ENCODE peak calls at places on chromosomes 13 and 19, in nine cellular contexts. T is PC-3; F is HepG2; Q is lower lobe of right lung; Z is lung; J is psoas muscle; W is pancreas; I is heart right ventricle; R is CD4-positive, CD25-positive, alpha-beta regulatory T cell. O is an unnamed sample. For H3K36me3, the result is how much of the 10 kb centered on the place peaks cover.

GRCh38 chr13:21289475-21289874 is 113.0 kb downstream of the MRPL57 start:
- ATAC-seq in T (no peak), F (no peak), Q (no peak), Z (no peak), J (no peak), W (no peak), I (no peak), R (no peak), O (no peak)

GRCh38 chr13:108911807-108912206 is 282.4 kb downstream of the MYO16 start:
- ATAC-seq in T (no peak), F (no peak), Q (peak), Z (no peak), J (no peak), W (no peak), I (no peak), R (no peak), O (no peak)

GRCh38 chr19:4713384-4713951 is 10.2 kb downstream of the DPP9 start:
- ATAC-seq in T (peak), F (no peak), Q (peak), Z (peak), J (peak), W (peak), I (peak), R (no peak), O (peak)

GRCh38 chr13:94031609-94032008 is 447.9 kb downstream of the DCT start:
- ATAC-seq in T (no peak), F (no peak), Q (no peak), Z (no peak), J (no peak), W (no peak), I (peak), R (no peak), O (no peak)

GRCh38 chr19:42542791-42543190 is 14.5 kb upstream of the CEACAM1 start:
- ATAC-seq in T (no peak), F (peak), Q (no peak), Z (no peak), J (no peak), W (no peak), I (no peak), R (no peak), O (no peak)

GRCh38 chr19:45528149-45528743 is 21.0 kb downstream of the VASP start:
- ATAC-seq in T (peak), F (no peak), Q (peak), Z (no peak), J (no peak), W (peak), I (peak), R (no peak), O (no peak)

GRCh38 chr13:20359335-20359734 is 127.2 kb upstream of the GJB6 start:
- ATAC-seq in T (peak), F (peak), Q (peak), Z (no peak), J (no peak), W (no peak), I (peak), R (no peak), O (no peak)

GRCh38 chr13:45918597-45918996 is 67.0 kb upstream of the SIAH3 start:
- ATAC-seq in T (no peak), F (no peak), Q (no peak), Z (no peak), J (no peak), W (no peak), I (no peak), R (no peak), O (no peak)

GRCh38 chr13:40801255-40802217 is 12.1 kb downstream of the SLC25A15 start:
- ATAC-seq in T (no peak), F (peak), Q (no peak), Z (no peak), J (no peak), W (peak), I (no peak), R (no peak), O (no peak)

GRCh38 chr13:40800559-40800958 is 11.1 kb downstream of the SLC25A15 start:
- ATAC-seq in T (no peak), F (no peak), Q (no peak), Z (no peak), J (no peak), W (peak), I (no peak), R (no peak), O (no peak)

GRCh38 chr13:40806241-40806640 is 16.8 kb downstream of the SLC25A15 start:
- ATAC-seq in T (no peak), F (no peak), Q (no peak), Z (no peak), J (no peak), W (no peak), I (no peak), R (no peak), O (no peak)

GRCh38 chr13:40799508-40799907 is 10.1 kb downstream of the SLC25A15 start:
- ATAC-seq in T (no peak), F (no peak), Q (no peak), Z (no peak), J (no peak), W (no peak), I (no peak), R (no peak), O (no peak)

GRCh38 chr13:40803316-40803715 is 13.9 kb downstream of the SLC25A15 start:
- ATAC-seq in T (no peak), F (no peak), Q (no peak), Z (no peak), J (no peak), W (no peak), I (no peak), R (no peak), O (no peak)
- H3K36me3 ChIP-seq in T (under half), F (under half), Q (under half), Z (under half), J (under half), W (under half), I (under half), R (half or more), O (half or more)

GRCh38 chr13:41352935-41353801 is 42.1 kb downstream of the NAA16 start:
- ATAC-seq in T (no peak), F (peak), Q (peak), Z (peak), J (no peak), W (peak), I (peak), R (peak), O (no peak)

GRCh38 chr13:41361501-41361900 is 50.4 kb downstream of the NAA16 start:
- ATAC-seq in T (no peak), F (no peak), Q (no peak), Z (no peak), J (no peak), W (no peak), I (no peak), R (no peak), O (no peak)

GRCh38 chr13:41354416-41354815 is 43.3 kb downstream of the NAA16 start:
- ATAC-seq in T (no peak), F (no peak), Q (no peak), Z (no peak), J (no peak), W (no peak), I (no peak), R (no peak), O (no peak)

DNA sequence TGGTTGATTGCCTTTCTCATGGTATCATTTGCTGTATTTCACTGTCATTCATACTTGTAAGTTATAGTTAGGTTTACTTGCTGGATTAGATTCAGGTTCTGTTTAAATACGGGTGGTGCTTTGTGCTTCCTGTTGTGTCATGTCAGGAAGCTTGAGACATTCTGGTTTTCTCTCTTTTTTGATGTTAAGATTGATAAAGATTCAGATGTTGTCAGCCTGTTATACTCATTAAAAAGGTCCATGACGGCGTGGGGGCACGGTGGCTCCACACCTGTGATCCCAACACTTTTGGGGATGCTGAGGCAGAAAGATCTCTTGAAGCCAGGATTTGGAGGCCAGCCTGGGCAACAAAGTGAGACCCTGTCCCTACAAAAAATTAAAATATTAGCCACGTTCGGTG is 45.7 kb downstream of the NAA16 start:
- ATAC-seq in T (peak), F (no peak), Q (no peak), Z (no peak), J (no peak), W (no peak), I (no peak), R (peak), O (no peak)
- H3K36me3 ChIP-seq in T (under half), F (under half), Q (under half), Z (under half), J (under half), W (under half), I (under half), R (under half), O (half or more)

GRCh38 chr19:47357788-47358680 is 8.9 kb downstream of the DHX34 start:
- ATAC-seq in T (peak), F (peak), Q (peak), Z (no peak), J (no peak), W (no peak), I (peak), R (no peak), O (no peak)

GRCh38 chr19:47352095-47352494 is 3.0 kb downstream of the DHX34 start:
- ATAC-seq in T (no peak), F (no peak), Q (no peak), Z (no peak), J (no peak), W (no peak), I (no peak), R (no peak), O (no peak)

GRCh38 chr19:47351545-47351944 is 2.4 kb downstream of the DHX34 start:
- ATAC-seq in T (no peak), F (no peak), Q (no peak), Z (no peak), J (no peak), W (no peak), I (no peak), R (no peak), O (no peak)

GRCh38 chr19:47353307-47353712 is 4.2 kb downstream of the DHX34 start:
- ATAC-seq in T (no peak), F (peak), Q (no peak), Z (no peak), J (no peak), W (peak), I (peak), R (no peak), O (no peak)

DNA sequence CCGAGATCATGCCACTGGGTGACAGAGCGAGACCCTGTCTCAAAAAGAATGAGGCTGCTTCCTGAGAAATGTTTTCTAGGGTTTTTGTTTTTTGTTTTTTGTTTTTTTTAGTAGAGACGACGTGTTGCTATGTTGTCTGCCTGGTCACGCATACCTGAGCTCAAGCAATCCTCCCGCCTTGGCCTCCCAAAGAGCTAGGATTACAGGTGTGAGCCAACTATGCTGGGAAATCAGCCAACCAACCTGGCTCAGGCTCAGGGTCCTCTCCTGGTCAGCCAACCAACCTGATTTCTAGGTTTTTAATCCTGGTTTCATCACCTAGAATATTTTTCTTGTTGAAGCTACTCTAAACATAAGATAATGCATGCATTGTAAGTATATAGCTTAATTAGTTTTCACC is 7.8 kb downstream of the DHX34 start:
- ATAC-seq in T (no peak), F (no peak), Q (no peak), Z (no peak), J (no peak), W (peak), I (no peak), R (no peak), O (no peak)
- H3K36me3 ChIP-seq in T (under half), F (under half), Q (half or more), Z (under half), J (under half), W (half or more), I (under half), R (half or more), O (half or more)

DNA sequence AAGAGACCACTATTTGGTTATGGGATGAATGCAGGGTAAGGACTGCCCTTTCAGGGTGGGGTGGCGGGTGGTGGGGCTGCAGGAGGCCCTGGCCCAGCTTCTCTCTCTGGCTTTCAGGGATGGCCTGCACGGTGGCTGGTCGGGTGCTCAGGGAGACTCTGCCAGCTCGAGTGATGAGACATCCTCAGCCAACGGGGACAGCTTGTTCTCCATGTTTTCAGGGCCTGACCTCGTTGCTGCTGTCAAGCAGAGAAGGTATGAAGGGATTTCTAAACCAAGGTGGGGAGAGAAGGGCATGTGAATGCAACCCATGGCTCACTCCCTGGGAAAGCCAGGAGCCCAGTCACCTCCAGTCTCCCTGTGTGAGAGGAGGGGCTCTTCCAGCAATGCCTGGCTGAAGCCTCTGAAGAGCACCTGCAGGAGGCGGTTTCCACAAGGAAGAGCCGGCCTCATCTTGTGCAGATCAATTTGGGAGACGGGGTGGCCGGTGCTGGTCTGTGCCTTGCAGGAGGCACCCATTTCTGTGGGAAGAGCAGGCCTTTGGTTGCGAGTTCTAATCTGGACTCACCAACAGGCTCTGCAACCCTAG is 16.0 kb upstream of the GPI start:
- ATAC-seq in T (no peak), F (no peak), Q (no peak), Z (no peak), J (no peak), W (no peak), I (no peak), R (no peak), O (no peak)
- H3K36me3 ChIP-seq in T (under half), F (under half), Q (half or more), Z (under half), J (under half), W (under half), I (under half), R (under half), O (half or more)

GRCh38 chr13:112880976-112881540 is 88.0 kb upstream of the MCF2L start:
- ATAC-seq in T (no peak), F (no peak), Q (no peak), Z (no peak), J (no peak), W (no peak), I (no peak), R (no peak), O (no peak)
- H3K36me3 ChIP-seq in T (under half), F (under half), Q (half or more), Z (under half), J (under half), W (under half), I (under half), R (under half), O (under half)

GRCh38 chr19:18309525-18310064 is 13.3 kb downstream of the LSM4 start:
- ATAC-seq in T (no peak), F (no peak), Q (no peak), Z (no peak), J (no peak), W (no peak), I (no peak), R (no peak), O (no peak)

GRCh38 chr19:18310118-18310909 is 12.6 kb downstream of the LSM4 start:
- ATAC-seq in T (no peak), F (no peak), Q (no peak), Z (no peak), J (no peak), W (no peak), I (no peak), R (no peak), O (no peak)

GRCh38 chr19:18306903-18307681 is 15.8 kb downstream of the LSM4 start:
- ATAC-seq in T (no peak), F (no peak), Q (no peak), Z (no peak), J (no peak), W (no peak), I (no peak), R (no peak), O (no peak)

GRCh38 chr19:18308051-18308947 is 14.6 kb downstream of the LSM4 start:
- ATAC-seq in T (no peak), F (no peak), Q (no peak), Z (no peak), J (peak), W (no peak), I (no peak), R (no peak), O (no peak)

GRCh38 chr19:18308948-18309325 is 13.9 kb downstream of the LSM4 start:
- ATAC-seq in T (no peak), F (no peak), Q (no peak), Z (no peak), J (no peak), W (no peak), I (no peak), R (no peak), O (no peak)
- H3K36me3 ChIP-seq in T (under half), F (under half), Q (half or more), Z (under half), J (under half), W (under half), I (under half), R (under half), O (half or more)

GRCh38 chr19:57870225-57870624 is 18.6 kb downstream of the ZNF814 start:
- ATAC-seq in T (no peak), F (no peak), Q (no peak), Z (no peak), J (no peak), W (peak), I (no peak), R (no peak), O (no peak)
- H3K36me3 ChIP-seq in T (half or more), F (under half), Q (under half), Z (under half), J (under half), W (under half), I (under half), R (under half), O (half or more)

GRCh38 chr19:36093146-36093662 is 17.7 kb upstream of the OVOL3 start:
- ATAC-seq in T (no peak), F (no peak), Q (no peak), Z (no peak), J (no peak), W (no peak), I (no peak), R (no peak), O (no peak)
- H3K36me3 ChIP-seq in T (under half), F (under half), Q (under half), Z (under half), J (under half), W (under half), I (under half), R (under half), O (under half)

O was measured in gastroesophageal sphincter.